ENCODE peak calls at places on chromosomes 6 and 20, in nine cellular contexts. K is body of pancreas; Y is esophagus squamous epithelium; A is brain microvascular endothelial cell; I is cardiac muscle cell; G is HCT116; U is transverse colon; N is CD8-positive, alpha-beta T cell; S is pancreas. R is an unnamed sample.

GRCh38 chr6:25961619-25962367 is 809 bp upstream of the TRIM38 start:
- DNase-seq in Y (no peak), A (no peak), S (no peak), N (no peak), G (no peak), I (no peak), K (no peak), U (no peak), R (no peak)

GRCh38 chr6:53263915-53264314 is 84.8 kb downstream of the ELOVL5 start:
- DNase-seq in Y (no peak), S (no peak), A (peak; percentile 28), K (no peak), I (peak; percentile 18), U (no peak), G (no peak), N (no peak), R (no peak)

GRCh38 chr6:157273756-157274088 is 49.6 kb downstream of the TMEM242 start:
- DNase-seq in Y (peak; percentile 10), S (no peak), I (peak; percentile 39), K (peak; percentile 12), G (peak; percentile 31), A (peak; percentile 27), N (peak; percentile 58), U (peak; percentile 62), R (peak; percentile 66)

GRCh38 chr6:31836676-31837611 is 9.4 kb downstream of the HSPA1B start:
- DNase-seq in N (no peak), G (no peak), I (no peak), A (no peak), U (peak; percentile 58), K (no peak), S (no peak), Y (no peak), R (peak; percentile 61)

GRCh38 chr20:61835301-61835700 is 230.4 kb downstream of the TAF4 start:
- DNase-seq in U (no peak), N (no peak), S (no peak), G (no peak), K (no peak), Y (no peak), A (no peak), I (no peak), R (no peak)

GRCh38 chr20:10376271-10377075 is 57.5 kb downstream of the MKKS start:
- DNase-seq in S (no peak), A (peak; percentile 74), U (no peak), N (no peak), K (no peak), I (no peak), G (no peak), Y (no peak), R (no peak)

GRCh38 chr20:53623454-53624206 is 30.0 kb upstream of the ZNF217 start:
- DNase-seq in A (peak; percentile 73), S (peak; percentile 78), K (peak; percentile 82), U (peak; percentile 74), N (no peak), G (no peak), Y (no peak), I (peak; percentile 60), R (peak; percentile 84)

GRCh38 chr6:43040542-43041257 is 13.0 kb downstream of the CUL7 start:
- DNase-seq in U (no peak), N (no peak), I (no peak), K (no peak), A (no peak), Y (no peak), G (no peak), S (no peak), R (no peak)

GRCh38 chr20:63934271-63935068 is 21.7 kb downstream of the UCKL1 start:
- DNase-seq in A (no peak), K (no peak), Y (no peak), U (no peak), N (no peak), S (no peak), I (peak; percentile 49), G (no peak), R (no peak)

GRCh38 chr6:169035381-169036280 is 218.0 kb downstream of the THBS2 start:
- DNase-seq in K (no peak), G (no peak), I (peak; percentile 24), U (no peak), N (no peak), S (no peak), Y (no peak), A (peak; percentile 60), R (no peak)

GRCh38 chr6:101762851-101763250 is 369.3 kb downstream of the GRIK2 start:
- DNase-seq in S (no peak), U (no peak), N (no peak), A (no peak), K (no peak), Y (no peak), G (no peak), I (no peak), R (no peak)

GRCh38 chr6:166751051-166751595 is 124.1 kb upstream of the RPS6KA2 start:
- DNase-seq in G (no peak), S (no peak), K (no peak), A (peak; percentile 6), U (no peak), Y (no peak), N (no peak), I (peak; percentile 58), R (no peak)

GRCh38 chr6:22442826-22443225 is 126.5 kb upstream of the HDGFL1 start:
- DNase-seq in G (no peak), Y (no peak), U (no peak), K (no peak), S (no peak), A (no peak), N (no peak), I (no peak), R (no peak)

GRCh38 chr6:166534658-166535406 is 51.6 kb downstream of the RAMACL start:
- DNase-seq in A (no peak), Y (no peak), I (no peak), U (no peak), S (no peak), K (no peak), N (no peak), G (no peak), R (no peak)

DNA sequence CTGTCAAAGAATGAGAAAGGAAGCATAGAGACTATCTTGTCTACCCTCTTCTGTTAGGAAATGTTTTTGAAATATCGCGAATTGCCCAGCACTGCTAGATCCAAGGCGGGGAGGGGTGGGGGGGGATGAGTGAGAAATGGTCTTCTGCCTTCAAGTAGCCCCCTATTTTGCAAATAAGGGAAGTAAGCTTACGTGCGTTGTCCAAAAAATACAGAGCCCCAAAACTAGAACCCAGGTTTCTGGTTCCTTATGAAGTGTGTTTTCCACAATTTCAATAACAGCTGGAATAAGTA is 923 bp upstream of the ILRUN start:
- DNase-seq in N (no peak), U (no peak), Y (no peak), K (no peak), S (no peak), I (no peak), G (no peak), A (no peak), R (no peak)
- H3K27ac ChIP-seq in N (peak overlapping the region; percentile 93), U (peak overlapping the region; percentile 96), Y (peak overlapping the region; percentile 96), K (peak overlapping the region; percentile 89), S (no peak overlapping the region), I (no peak overlapping the region), G (no peak overlapping the region), A (no peak overlapping the region), R (peak overlapping the region; percentile 94)

DNA sequence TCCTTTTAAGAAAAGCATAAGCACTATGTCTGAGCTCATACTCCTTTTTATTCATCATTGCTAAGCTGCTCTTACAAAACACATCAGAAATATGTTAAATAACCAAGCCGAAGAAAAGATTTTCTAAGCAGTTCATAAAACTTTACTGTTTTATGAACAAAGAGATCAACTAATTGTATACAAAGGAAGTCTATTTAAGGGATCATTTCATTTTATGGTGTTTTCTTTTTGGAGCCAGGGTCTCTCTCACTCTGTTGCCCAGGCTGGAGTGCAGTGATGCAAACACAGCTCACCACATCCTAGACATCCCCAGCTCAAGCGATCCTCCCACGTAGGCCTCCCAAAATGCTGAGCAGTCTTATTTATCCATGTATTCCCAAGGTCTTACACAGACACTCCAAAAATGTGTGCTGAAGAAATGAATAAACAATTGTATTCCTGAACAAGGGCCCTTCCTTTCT is 9.3 kb downstream of the NUDT3 start:
- DNase-seq in U (no peak), G (no peak), K (peak; percentile 14), Y (no peak), S (no peak), I (no peak), A (peak; percentile 63), N (no peak), R (no peak)
- H3K27ac ChIP-seq in U (peak overlapping the region; percentile 31), G (no peak overlapping the region), K (no peak overlapping the region), Y (peak overlapping the region; percentile 79), S (no peak overlapping the region), I (no peak overlapping the region), A (peak overlapping the region; percentile 31), N (no peak overlapping the region), R (peak overlapping the region; percentile 21)

GRCh38 chr20:40683221-40683893 is 5.7 kb downstream of the MAFB start:
- DNase-seq in N (no peak), S (no peak), G (no peak), I (peak; percentile 33), K (peak; percentile 45), U (no peak), A (peak; percentile 33), Y (no peak), R (no peak)
- H3K27ac ChIP-seq in N (no peak overlapping the region), S (no peak overlapping the region), G (no peak overlapping the region), I (no peak overlapping the region), K (no peak overlapping the region), U (peak overlapping the region; percentile 50), A (no peak overlapping the region), Y (peak overlapping the region; percentile 47), R (no peak overlapping the region)

GRCh38 chr20:38685271-38685670 is 39.0 kb upstream of the SLC32A1 start:
- DNase-seq in N (no peak), A (no peak), G (no peak), I (no peak), S (no peak), Y (no peak), U (no peak), K (no peak), R (no peak)

GRCh38 chr20:38680492-38681118 is 43.7 kb upstream of the SLC32A1 start:
- DNase-seq in U (no peak), A (peak; percentile 17), Y (no peak), I (peak; percentile 88), G (no peak), N (no peak), K (no peak), S (no peak), R (no peak)

DNA sequence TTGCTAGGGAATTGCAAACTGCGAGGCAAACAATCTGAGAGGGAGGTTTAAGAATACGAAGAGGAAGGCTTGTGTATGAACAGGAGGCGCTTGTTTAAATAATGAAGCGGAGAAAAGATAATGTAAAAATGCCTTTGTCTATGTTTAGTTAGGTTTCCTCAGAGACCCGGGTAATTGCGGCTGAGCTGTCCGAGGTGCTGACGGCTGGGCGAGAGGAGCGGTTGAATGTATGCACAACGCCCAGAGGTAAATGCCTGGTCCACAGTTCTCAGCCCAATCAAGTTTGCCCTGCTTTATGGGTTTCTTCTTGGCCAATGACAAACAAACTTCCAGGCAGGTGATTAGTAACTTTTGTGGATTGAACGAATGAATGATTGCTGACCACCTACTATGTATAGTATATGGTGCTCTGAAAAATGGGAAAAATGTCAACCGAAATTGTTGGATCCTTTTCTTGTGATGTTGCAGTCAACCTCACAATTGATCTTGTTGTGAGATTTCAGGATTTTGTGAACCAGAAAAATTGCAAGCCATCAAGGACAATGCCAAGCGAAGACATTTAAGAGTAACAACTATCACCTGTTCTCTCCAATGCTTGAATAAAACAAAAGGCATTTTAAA is 38.3 kb upstream of the SLC32A1 start:
- DNase-seq in Y (no peak), K (peak; percentile 16), I (peak; percentile 83), U (peak; percentile 12), A (peak; percentile 51), S (peak; percentile 38), G (no peak), N (peak; percentile 14), R (peak; percentile 38)
- H3K27ac ChIP-seq in Y (no peak overlapping the region), K (no peak overlapping the region), I (no peak overlapping the region), U (no peak overlapping the region), A (no peak overlapping the region), S (no peak overlapping the region), G (no peak overlapping the region), N (no peak overlapping the region), R (no peak overlapping the region)

R was measured in colonic mucosa.